ENCODE peak calls at places on chromosomes 6 and 20, in five cellular contexts. Q is neural progenitor cell, P is GM19239, R is choroid plexus epithelial cell, E is sciatic nerve. F is an unnamed sample.

GRCh38 chr6:47678739-47679138 is 19.6 kb upstream of the ADGRF4 start:
- DNase-seq in P (no peak), R (no peak), Q (no peak), E (no peak), F (no peak)

GRCh38 chr6:40362859-40363258 is 224.3 kb downstream of the LRFN2 start:
- DNase-seq in Q (no peak), E (no peak), P (no peak), R (no peak), F (no peak)

GRCh38 chr6:70547313-70547712 is 19.4 kb upstream of the SDHAF4 start:
- DNase-seq in Q (peak), E (no peak), P (no peak), R (peak), F (peak)

GRCh38 chr6:105786890-105787655 is 299.1 kb upstream of the PRDM1 start:
- DNase-seq in P (no peak), Q (no peak), R (no peak), E (no peak), F (no peak)

GRCh38 chr20:35180266-35180665 is 8.4 kb downstream of the PROCR start:
- DNase-seq in P (no peak), Q (no peak), R (no peak), E (no peak), F (no peak)

GRCh38 chr20:45969712-45970634 is 2.0 kb downstream of the ZNF335 start:
- DNase-seq in P (no peak), Q (peak), E (peak), R (peak), F (peak)

GRCh38 chr20:56924976-56925695 is 296.0 kb downstream of the TFAP2C start:
- DNase-seq in E (no peak), Q (peak), P (no peak), R (no peak), F (no peak)

GRCh38 chr6:42450314-42451145 is 1.2 kb downstream of the TRERF1 start:
- DNase-seq in R (peak), Q (peak), P (no peak), E (no peak), F (peak)

GRCh38 chr6:166341915-166342292 is 441 bp downstream of the SFT2D1 start:
- DNase-seq in E (peak), Q (peak), P (no peak), R (peak), F (no peak)

GRCh38 chr6:49556429-49556837 is 6.0 kb downstream of the C6orf141 start:
- DNase-seq in P (no peak), Q (no peak), E (no peak), R (peak), F (no peak)

GRCh38 chr6:53928641-53929339 is 134.0 kb downstream of the LRRC1 start:
- DNase-seq in P (no peak), R (no peak), E (no peak), Q (no peak), F (no peak)

GRCh38 chr20:49675368-49676151 is 38.1 kb downstream of the B4GALT5 start:
- DNase-seq in P (no peak), R (no peak), E (no peak), Q (no peak), F (no peak)

GRCh38 chr6:143007626-143008025 is 53.1 kb upstream of the AIG1 start:
- DNase-seq in E (no peak), Q (no peak), P (no peak), R (peak), F (no peak)

GRCh38 chr6:39295538-39295937 is 18.7 kb downstream of the KCNK17 start:
- DNase-seq in P (no peak), R (no peak), E (peak), Q (peak), F (no peak)

GRCh38 chr6:7727951-7728854 is 2.3 kb downstream of the BMP6 start:
- DNase-seq in R (no peak), Q (peak), P (peak), E (no peak), F (no peak)

GRCh38 chr20:45402946-45403345 is 5.1 kb upstream of the DBNDD2 start:
- DNase-seq in R (peak), E (no peak), Q (no peak), P (no peak), F (no peak)

GRCh38 chr6:167588920-167589614 is 237.6 kb upstream of the AFDN start:
- DNase-seq in R (no peak), Q (no peak), E (no peak), P (no peak), F (no peak)

GRCh38 chr20:50510706-50511401 is 671 bp downstream of the PTPN1 start:
- DNase-seq in P (no peak), R (no peak), Q (peak), E (peak), F (no peak)

GRCh38 chr20:25398363-25399037 is 7.9 kb upstream of the ABHD12 start:
- DNase-seq in P (no peak), E (no peak), R (no peak), Q (no peak), F (no peak)

GRCh38 chr6:44257007-44257752 is at the start of gene SLC35B2:
- DNase-seq in P (no peak), R (peak), E (peak), Q (peak), F (peak)

GRCh38 chr6:31836676-31837611 is 9.4 kb downstream of the HSPA1B start:
- DNase-seq in R (peak), Q (no peak), E (no peak), P (no peak), F (no peak)

GRCh38 chr6:22682979-22683378 is 113.6 kb downstream of the HDGFL1 start:
- DNase-seq in Q (no peak), E (no peak), R (no peak), P (no peak), F (no peak)

GRCh38 chr6:152482289-152482688 is 154.9 kb downstream of the SYNE1 start:
- DNase-seq in Q (no peak), E (no peak), R (no peak), P (no peak), F (no peak)

GRCh38 chr6:72522735-72523141 is 99.1 kb upstream of the KCNQ5 start:
- DNase-seq in P (peak), R (no peak), E (no peak), Q (peak), F (no peak)